ENCODE peak calls at places on chromosomes 2 and 18, in nine cellular contexts. One of them, this sample, is unnamed.

GRCh38 chr2:17107131-17107530 is 411.1 kb downstream of the RAD51AP2 start:
- DNase-seq in Daoy: no peak
- DNase-seq in left lung: no peak
- DNase-seq in foreskin fibroblast: peak; percentile 18
- DNase-seq in NK-92 treated with Interleukin-12 subunit alpha and Interleukin-12 subunit beta, amount 100 ng/mL, for 24 hours: no peak
- DNase-seq in activated naive CD4-positive, alpha-beta T cell treated with anti-CD3 and anti-CD28 coated beads, Interleukin-2, amount 10 ng/mL, durations not matched to agents 7 days and 5 days: no peak
- DNase-seq in dermis blood vessel endothelial cell: no peak
- DNase-seq in HCT116: no peak
- DNase-seq in stimulated activated CD4-positive, alpha-beta T cell treated with anti-CD3 and anti-CD28 coated beads, Interleukin-2, amount 100 ng/mL, for 48 hours: no peak
- DNase-seq in this sample: no peak

GRCh38 chr2:230225486-230225885 is at the start of gene SP140:
- DNase-seq in NK-92 treated with Interleukin-12 subunit alpha and Interleukin-12 subunit beta, amount 100 ng/mL, for 24 hours: peak; percentile 57
- DNase-seq in Daoy: no peak
- DNase-seq in stimulated activated CD4-positive, alpha-beta T cell treated with anti-CD3 and anti-CD28 coated beads, Interleukin-2, amount 100 ng/mL, for 48 hours: peak; percentile 54
- DNase-seq in dermis blood vessel endothelial cell: no peak
- DNase-seq in foreskin fibroblast: no peak
- DNase-seq in activated naive CD4-positive, alpha-beta T cell treated with anti-CD3 and anti-CD28 coated beads, Interleukin-2, amount 10 ng/mL, durations not matched to agents 7 days and 5 days: peak; percentile 89
- DNase-seq in HCT116: no peak
- DNase-seq in left lung: peak; percentile 75
- DNase-seq in this sample: no peak

GRCh38 chr2:113171359-113172075 is 2.3 kb upstream of the PSD4 start:
- DNase-seq in NK-92 treated with Interleukin-12 subunit alpha and Interleukin-12 subunit beta, amount 100 ng/mL, for 24 hours: no peak
- DNase-seq in left lung: peak; percentile 29
- DNase-seq in Daoy: no peak
- DNase-seq in HCT116: no peak
- DNase-seq in activated naive CD4-positive, alpha-beta T cell treated with anti-CD3 and anti-CD28 coated beads, Interleukin-2, amount 10 ng/mL, durations not matched to agents 7 days and 5 days: no peak
- DNase-seq in dermis blood vessel endothelial cell: no peak
- DNase-seq in foreskin fibroblast: no peak
- DNase-seq in stimulated activated CD4-positive, alpha-beta T cell treated with anti-CD3 and anti-CD28 coated beads, Interleukin-2, amount 100 ng/mL, for 48 hours: no peak
- DNase-seq in this sample: no peak

GRCh38 chr2:42764901-42765300 is 966 bp upstream of the OXER1 start:
- DNase-seq in dermis blood vessel endothelial cell: no peak
- DNase-seq in NK-92 treated with Interleukin-12 subunit alpha and Interleukin-12 subunit beta, amount 100 ng/mL, for 24 hours: no peak
- DNase-seq in Daoy: no peak
- DNase-seq in stimulated activated CD4-positive, alpha-beta T cell treated with anti-CD3 and anti-CD28 coated beads, Interleukin-2, amount 100 ng/mL, for 48 hours: no peak
- DNase-seq in foreskin fibroblast: no peak
- DNase-seq in HCT116: no peak
- DNase-seq in activated naive CD4-positive, alpha-beta T cell treated with anti-CD3 and anti-CD28 coated beads, Interleukin-2, amount 10 ng/mL, durations not matched to agents 7 days and 5 days: no peak
- DNase-seq in left lung: no peak
- DNase-seq in this sample: no peak

GRCh38 chr18:79472176-79472575 is 76.4 kb downstream of the NFATC1 start:
- DNase-seq in stimulated activated CD4-positive, alpha-beta T cell treated with anti-CD3 and anti-CD28 coated beads, Interleukin-2, amount 100 ng/mL, for 48 hours: no peak
- DNase-seq in activated naive CD4-positive, alpha-beta T cell treated with anti-CD3 and anti-CD28 coated beads, Interleukin-2, amount 10 ng/mL, durations not matched to agents 7 days and 5 days: no peak
- DNase-seq in left lung: no peak
- DNase-seq in dermis blood vessel endothelial cell: no peak
- DNase-seq in HCT116: no peak
- DNase-seq in Daoy: no peak
- DNase-seq in foreskin fibroblast: no peak
- DNase-seq in NK-92 treated with Interleukin-12 subunit alpha and Interleukin-12 subunit beta, amount 100 ng/mL, for 24 hours: no peak
- DNase-seq in this sample: no peak

GRCh38 chr18:12278765-12279682 is 24.9 kb downstream of the CIDEA start:
- DNase-seq in stimulated activated CD4-positive, alpha-beta T cell treated with anti-CD3 and anti-CD28 coated beads, Interleukin-2, amount 100 ng/mL, for 48 hours: no peak
- DNase-seq in activated naive CD4-positive, alpha-beta T cell treated with anti-CD3 and anti-CD28 coated beads, Interleukin-2, amount 10 ng/mL, durations not matched to agents 7 days and 5 days: no peak
- DNase-seq in Daoy: peak; percentile 94
- DNase-seq in NK-92 treated with Interleukin-12 subunit alpha and Interleukin-12 subunit beta, amount 100 ng/mL, for 24 hours: no peak
- DNase-seq in dermis blood vessel endothelial cell: peak; percentile 98
- DNase-seq in left lung: peak; percentile 76
- DNase-seq in foreskin fibroblast: peak; percentile 98
- DNase-seq in HCT116: no peak
- DNase-seq in this sample: peak; percentile 74

GRCh38 chr18:57953883-57954282 is 90.1 kb upstream of the NEDD4L start:
- DNase-seq in Daoy: no peak
- DNase-seq in foreskin fibroblast: no peak
- DNase-seq in activated naive CD4-positive, alpha-beta T cell treated with anti-CD3 and anti-CD28 coated beads, Interleukin-2, amount 10 ng/mL, durations not matched to agents 7 days and 5 days: no peak
- DNase-seq in stimulated activated CD4-positive, alpha-beta T cell treated with anti-CD3 and anti-CD28 coated beads, Interleukin-2, amount 100 ng/mL, for 48 hours: no peak
- DNase-seq in left lung: no peak
- DNase-seq in NK-92 treated with Interleukin-12 subunit alpha and Interleukin-12 subunit beta, amount 100 ng/mL, for 24 hours: no peak
- DNase-seq in HCT116: no peak
- DNase-seq in dermis blood vessel endothelial cell: no peak
- DNase-seq in this sample: no peak

GRCh38 chr18:62396381-62396780 is 71.3 kb downstream of the TNFRSF11A start:
- DNase-seq in activated naive CD4-positive, alpha-beta T cell treated with anti-CD3 and anti-CD28 coated beads, Interleukin-2, amount 10 ng/mL, durations not matched to agents 7 days and 5 days: no peak
- DNase-seq in NK-92 treated with Interleukin-12 subunit alpha and Interleukin-12 subunit beta, amount 100 ng/mL, for 24 hours: no peak
- DNase-seq in HCT116: no peak
- DNase-seq in stimulated activated CD4-positive, alpha-beta T cell treated with anti-CD3 and anti-CD28 coated beads, Interleukin-2, amount 100 ng/mL, for 48 hours: peak; percentile 13
- DNase-seq in Daoy: no peak
- DNase-seq in foreskin fibroblast: no peak
- DNase-seq in dermis blood vessel endothelial cell: no peak
- DNase-seq in left lung: no peak
- DNase-seq in this sample: no peak

GRCh38 chr2:113887393-113887792 is 2.5 kb upstream of the ACTR3 start:
- DNase-seq in activated naive CD4-positive, alpha-beta T cell treated with anti-CD3 and anti-CD28 coated beads, Interleukin-2, amount 10 ng/mL, durations not matched to agents 7 days and 5 days: no peak
- DNase-seq in dermis blood vessel endothelial cell: no peak
- DNase-seq in NK-92 treated with Interleukin-12 subunit alpha and Interleukin-12 subunit beta, amount 100 ng/mL, for 24 hours: no peak
- DNase-seq in stimulated activated CD4-positive, alpha-beta T cell treated with anti-CD3 and anti-CD28 coated beads, Interleukin-2, amount 100 ng/mL, for 48 hours: no peak
- DNase-seq in Daoy: no peak
- DNase-seq in foreskin fibroblast: no peak
- DNase-seq in left lung: no peak
- DNase-seq in HCT116: no peak
- DNase-seq in this sample: no peak

GRCh38 chr18:56202567-56203136 is 435.7 kb downstream of the TXNL1 start:
- DNase-seq in NK-92 treated with Interleukin-12 subunit alpha and Interleukin-12 subunit beta, amount 100 ng/mL, for 24 hours: no peak
- DNase-seq in foreskin fibroblast: no peak
- DNase-seq in dermis blood vessel endothelial cell: peak; percentile 23
- DNase-seq in left lung: no peak
- DNase-seq in Daoy: no peak
- DNase-seq in stimulated activated CD4-positive, alpha-beta T cell treated with anti-CD3 and anti-CD28 coated beads, Interleukin-2, amount 100 ng/mL, for 48 hours: no peak
- DNase-seq in activated naive CD4-positive, alpha-beta T cell treated with anti-CD3 and anti-CD28 coated beads, Interleukin-2, amount 10 ng/mL, durations not matched to agents 7 days and 5 days: no peak
- DNase-seq in HCT116: no peak
- DNase-seq in this sample: no peak

GRCh38 chr2:4792126-4792525 is 900.1 kb upstream of the SOX11 start:
- DNase-seq in foreskin fibroblast: no peak
- DNase-seq in Daoy: no peak
- DNase-seq in left lung: no peak
- DNase-seq in HCT116: no peak
- DNase-seq in NK-92 treated with Interleukin-12 subunit alpha and Interleukin-12 subunit beta, amount 100 ng/mL, for 24 hours: no peak
- DNase-seq in activated naive CD4-positive, alpha-beta T cell treated with anti-CD3 and anti-CD28 coated beads, Interleukin-2, amount 10 ng/mL, durations not matched to agents 7 days and 5 days: no peak
- DNase-seq in dermis blood vessel endothelial cell: no peak
- DNase-seq in stimulated activated CD4-positive, alpha-beta T cell treated with anti-CD3 and anti-CD28 coated beads, Interleukin-2, amount 100 ng/mL, for 48 hours: no peak
- DNase-seq in this sample: no peak

GRCh38 chr2:223970343-223971128 is 13.3 kb downstream of the MRPL44 start:
- DNase-seq in Daoy: peak; percentile 29
- DNase-seq in left lung: no peak
- DNase-seq in HCT116: peak; percentile 49
- DNase-seq in NK-92 treated with Interleukin-12 subunit alpha and Interleukin-12 subunit beta, amount 100 ng/mL, for 24 hours: no peak
- DNase-seq in activated naive CD4-positive, alpha-beta T cell treated with anti-CD3 and anti-CD28 coated beads, Interleukin-2, amount 10 ng/mL, durations not matched to agents 7 days and 5 days: peak; percentile 66
- DNase-seq in foreskin fibroblast: peak; percentile 47
- DNase-seq in dermis blood vessel endothelial cell: peak; percentile 81
- DNase-seq in stimulated activated CD4-positive, alpha-beta T cell treated with anti-CD3 and anti-CD28 coated beads, Interleukin-2, amount 100 ng/mL, for 48 hours: peak; percentile 66
- DNase-seq in this sample: no peak

GRCh38 chr18:76936877-76937276 is 114.5 kb downstream of the ZNF236 start:
- DNase-seq in left lung: no peak
- DNase-seq in foreskin fibroblast: no peak
- DNase-seq in HCT116: no peak
- DNase-seq in activated naive CD4-positive, alpha-beta T cell treated with anti-CD3 and anti-CD28 coated beads, Interleukin-2, amount 10 ng/mL, durations not matched to agents 7 days and 5 days: no peak
- DNase-seq in stimulated activated CD4-positive, alpha-beta T cell treated with anti-CD3 and anti-CD28 coated beads, Interleukin-2, amount 100 ng/mL, for 48 hours: no peak
- DNase-seq in Daoy: no peak
- DNase-seq in NK-92 treated with Interleukin-12 subunit alpha and Interleukin-12 subunit beta, amount 100 ng/mL, for 24 hours: no peak
- DNase-seq in dermis blood vessel endothelial cell: no peak
- DNase-seq in this sample: no peak

GRCh38 chr2:180677200-180677599 is 303.2 kb upstream of the UBE2E3 start:
- DNase-seq in Daoy: no peak
- DNase-seq in stimulated activated CD4-positive, alpha-beta T cell treated with anti-CD3 and anti-CD28 coated beads, Interleukin-2, amount 100 ng/mL, for 48 hours: no peak
- DNase-seq in left lung: no peak
- DNase-seq in foreskin fibroblast: no peak
- DNase-seq in activated naive CD4-positive, alpha-beta T cell treated with anti-CD3 and anti-CD28 coated beads, Interleukin-2, amount 10 ng/mL, durations not matched to agents 7 days and 5 days: no peak
- DNase-seq in NK-92 treated with Interleukin-12 subunit alpha and Interleukin-12 subunit beta, amount 100 ng/mL, for 24 hours: no peak
- DNase-seq in HCT116: no peak
- DNase-seq in dermis blood vessel endothelial cell: no peak
- DNase-seq in this sample: no peak

GRCh38 chr2:1868683-1869141 is 124.4 kb upstream of the PXDN start:
- DNase-seq in Daoy: no peak
- DNase-seq in NK-92 treated with Interleukin-12 subunit alpha and Interleukin-12 subunit beta, amount 100 ng/mL, for 24 hours: no peak
- DNase-seq in stimulated activated CD4-positive, alpha-beta T cell treated with anti-CD3 and anti-CD28 coated beads, Interleukin-2, amount 100 ng/mL, for 48 hours: no peak
- DNase-seq in left lung: no peak
- DNase-seq in dermis blood vessel endothelial cell: no peak
- DNase-seq in activated naive CD4-positive, alpha-beta T cell treated with anti-CD3 and anti-CD28 coated beads, Interleukin-2, amount 10 ng/mL, durations not matched to agents 7 days and 5 days: no peak
- DNase-seq in foreskin fibroblast: no peak
- DNase-seq in HCT116: no peak
- DNase-seq in this sample: no peak

GRCh38 chr2:238855891-238856580 is 8.2 kb downstream of the TWIST2 start:
- DNase-seq in HCT116: no peak
- DNase-seq in foreskin fibroblast: no peak
- DNase-seq in dermis blood vessel endothelial cell: no peak
- DNase-seq in left lung: no peak
- DNase-seq in activated naive CD4-positive, alpha-beta T cell treated with anti-CD3 and anti-CD28 coated beads, Interleukin-2, amount 10 ng/mL, durations not matched to agents 7 days and 5 days: no peak
- DNase-seq in NK-92 treated with Interleukin-12 subunit alpha and Interleukin-12 subunit beta, amount 100 ng/mL, for 24 hours: no peak
- DNase-seq in stimulated activated CD4-positive, alpha-beta T cell treated with anti-CD3 and anti-CD28 coated beads, Interleukin-2, amount 100 ng/mL, for 48 hours: no peak
- DNase-seq in Daoy: no peak
- DNase-seq in this sample: no peak

GRCh38 chr2:171149986-171150693 is 10.6 kb downstream of the TLK1 start:
- DNase-seq in NK-92 treated with Interleukin-12 subunit alpha and Interleukin-12 subunit beta, amount 100 ng/mL, for 24 hours: no peak
- DNase-seq in activated naive CD4-positive, alpha-beta T cell treated with anti-CD3 and anti-CD28 coated beads, Interleukin-2, amount 10 ng/mL, durations not matched to agents 7 days and 5 days: no peak
- DNase-seq in left lung: no peak
- DNase-seq in dermis blood vessel endothelial cell: no peak
- DNase-seq in foreskin fibroblast: no peak
- DNase-seq in stimulated activated CD4-positive, alpha-beta T cell treated with anti-CD3 and anti-CD28 coated beads, Interleukin-2, amount 100 ng/mL, for 48 hours: no peak
- DNase-seq in HCT116: no peak
- DNase-seq in Daoy: no peak
- DNase-seq in this sample: no peak

GRCh38 chr18:78041218-78041617 is 791.6 kb downstream of the GALR1 start:
- DNase-seq in NK-92 treated with Interleukin-12 subunit alpha and Interleukin-12 subunit beta, amount 100 ng/mL, for 24 hours: no peak
- DNase-seq in HCT116: no peak
- DNase-seq in activated naive CD4-positive, alpha-beta T cell treated with anti-CD3 and anti-CD28 coated beads, Interleukin-2, amount 10 ng/mL, durations not matched to agents 7 days and 5 days: no peak
- DNase-seq in stimulated activated CD4-positive, alpha-beta T cell treated with anti-CD3 and anti-CD28 coated beads, Interleukin-2, amount 100 ng/mL, for 48 hours: no peak
- DNase-seq in foreskin fibroblast: no peak
- DNase-seq in left lung: no peak
- DNase-seq in Daoy: no peak
- DNase-seq in dermis blood vessel endothelial cell: no peak
- DNase-seq in this sample: no peak

GRCh38 chr2:23376075-23376474 is 8.9 kb upstream of the KLHL29 start:
- DNase-seq in dermis blood vessel endothelial cell: no peak
- DNase-seq in activated naive CD4-positive, alpha-beta T cell treated with anti-CD3 and anti-CD28 coated beads, Interleukin-2, amount 10 ng/mL, durations not matched to agents 7 days and 5 days: no peak
- DNase-seq in stimulated activated CD4-positive, alpha-beta T cell treated with anti-CD3 and anti-CD28 coated beads, Interleukin-2, amount 100 ng/mL, for 48 hours: no peak
- DNase-seq in foreskin fibroblast: no peak
- DNase-seq in Daoy: no peak
- DNase-seq in NK-92 treated with Interleukin-12 subunit alpha and Interleukin-12 subunit beta, amount 100 ng/mL, for 24 hours: no peak
- DNase-seq in HCT116: no peak
- DNase-seq in left lung: no peak
- DNase-seq in this sample: no peak